ENCODE peak calls at places on chromosomes 13 and 19, in ten cellular contexts. Z, D, F, V, B, W, M, S, L and C are unnamed samples.

GRCh38 chr19:16067205-16067938 is 8.9 kb upstream of the TPM4 start:
- DNase-seq in Z (peak), D (no peak), F (peak), V (no peak), B (peak), W (peak), M (peak), S (peak), L (no peak), C (peak)

GRCh38 chr19:50419022-50419579 is 363 bp downstream of the SPIB start:
- DNase-seq in Z (no peak), D (no peak), F (no peak), V (no peak), B (no peak), W (no peak), M (no peak), S (no peak), L (no peak), C (no peak)

GRCh38 chr13:102291587-102292218 is 110.1 kb downstream of the FGF14 start:
- DNase-seq in Z (no peak), D (no peak), F (peak), V (no peak), B (peak), W (no peak), M (no peak), S (no peak), L (no peak), C (no peak)

GRCh38 chr13:78241278-78241919 is 322.8 kb upstream of the EDNRB start:
- DNase-seq in Z (no peak), D (no peak), F (peak), V (peak), B (peak), W (no peak), M (no peak), S (no peak), L (peak), C (no peak)

GRCh38 chr19:55097864-55098715 is 19.3 kb downstream of the PPP1R12C start:
- DNase-seq in Z (no peak), D (no peak), F (no peak), V (peak), B (no peak), W (no peak), M (no peak), S (no peak), L (no peak), C (no peak)

GRCh38 chr19:51251453-51251790 is 542 bp downstream of the SIGLECL1 start:
- DNase-seq in Z (no peak), D (no peak), F (no peak), V (no peak), B (no peak), W (no peak), M (no peak), S (no peak), L (no peak), C (no peak)

GRCh38 chr13:35157143-35157755 is 215.2 kb downstream of the NBEA start:
- DNase-seq in Z (peak), D (no peak), F (peak), V (peak), B (no peak), W (no peak), M (no peak), S (no peak), L (no peak), C (no peak)

GRCh38 chr13:65638572-65639168 is 1591.5 kb downstream of the PCDH9 start:
- DNase-seq in Z (no peak), D (no peak), F (peak), V (peak), B (no peak), W (no peak), M (no peak), S (no peak), L (no peak), C (no peak)

GRCh38 chr19:48271531-48272151 is 1.8 kb downstream of the ZNF114 start:
- DNase-seq in Z (no peak), D (no peak), F (peak), V (peak), B (no peak), W (peak), M (no peak), S (peak), L (no peak), C (peak)

GRCh38 chr13:50934735-50935419 is 25.3 kb downstream of the RNASEH2B start:
- DNase-seq in Z (no peak), D (no peak), F (no peak), V (no peak), B (no peak), W (no peak), M (no peak), S (no peak), L (no peak), C (no peak)

GRCh38 chr19:34244611-34245299 is 9.6 kb upstream of the GARRE1 start:
- DNase-seq in Z (no peak), D (no peak), F (peak), V (no peak), B (no peak), W (no peak), M (no peak), S (no peak), L (no peak), C (no peak)

GRCh38 chr19:2970201-2970838 is 7.0 kb upstream of the TLE6 start:
- DNase-seq in Z (no peak), D (no peak), F (peak), V (no peak), B (no peak), W (no peak), M (no peak), S (no peak), L (no peak), C (no peak)

GRCh38 chr19:55372316-55373081 is 2.2 kb upstream of the IL11 start:
- DNase-seq in Z (no peak), D (no peak), F (no peak), V (no peak), B (no peak), W (no peak), M (no peak), S (no peak), L (no peak), C (no peak)

GRCh38 chr19:33156354-33156753 is 24.4 kb downstream of the WDR88 start:
- DNase-seq in Z (no peak), D (no peak), F (peak), V (no peak), B (no peak), W (no peak), M (no peak), S (no peak), L (no peak), C (no peak)

GRCh38 chr13:108225440-108225839 is 7.2 kb downstream of the ABHD13 start:
- DNase-seq in Z (no peak), D (no peak), F (no peak), V (no peak), B (no peak), W (no peak), M (no peak), S (no peak), L (no peak), C (no peak)

GRCh38 chr19:17557461-17557860 is 2.0 kb downstream of the COLGALT1 start:
- DNase-seq in Z (no peak), D (no peak), F (no peak), V (no peak), B (no peak), W (peak), M (no peak), S (peak), L (no peak), C (no peak)

GRCh38 chr19:39448271-39448670 is 2.9 kb downstream of the SUPT5H start:
- DNase-seq in Z (no peak), D (no peak), F (no peak), V (no peak), B (no peak), W (no peak), M (no peak), S (no peak), L (no peak), C (no peak)

GRCh38 chr13:41232715-41233114 is 30.7 kb downstream of the MTRF1 start:
- DNase-seq in Z (no peak), D (no peak), F (no peak), V (no peak), B (no peak), W (no peak), M (no peak), S (no peak), L (no peak), C (no peak)

GRCh38 chr19:55116232-55117062 is 990 bp downstream of the PPP1R12C start:
- DNase-seq in Z (peak), D (no peak), F (peak), V (peak), B (peak), W (peak), M (no peak), S (peak), L (peak), C (peak)

GRCh38 chr19:45511074-45511473 is 3.8 kb downstream of the VASP start:
- DNase-seq in Z (no peak), D (no peak), F (no peak), V (no peak), B (no peak), W (no peak), M (no peak), S (no peak), L (no peak), C (no peak)

GRCh38 chr19:37348060-37348459 is 22.8 kb upstream of the ZNF527 start:
- DNase-seq in Z (no peak), D (no peak), F (no peak), V (no peak), B (no peak), W (no peak), M (no peak), S (no peak), L (no peak), C (no peak)

GRCh38 chr19:43519436-43520088 is 7.4 kb downstream of the ETHE1 start:
- DNase-seq in Z (peak), D (peak), F (peak), V (peak), B (peak), W (peak), M (no peak), S (peak), L (peak), C (peak)

GRCh38 chr13:18943721-18944391 is 237.8 kb downstream of the TUBA3C start:
- DNase-seq in Z (no peak), D (no peak), F (no peak), V (no peak), B (no peak), W (no peak), M (no peak), S (no peak), L (no peak), C (no peak)

GRCh38 chr19:30064021-30064699 is 122.1 kb downstream of the URI1 start:
- DNase-seq in Z (no peak), D (no peak), F (no peak), V (no peak), B (no peak), W (no peak), M (no peak), S (no peak), L (no peak), C (no peak)

GRCh38 chr19:51295382-51296126 is 15.9 kb upstream of the IGLON5 start:
- DNase-seq in Z (no peak), D (no peak), F (no peak), V (no peak), B (no peak), W (no peak), M (no peak), S (no peak), L (no peak), C (no peak)

GRCh38 chr13:106104281-106104901 is 431.1 kb downstream of the EFNB2 start:
- DNase-seq in Z (no peak), D (no peak), F (peak), V (no peak), B (no peak), W (no peak), M (no peak), S (no peak), L (no peak), C (no peak)

GRCh38 chr19:4390862-4391693 is 9.3 kb downstream of the SH3GL1 start:
- DNase-seq in Z (peak), D (no peak), F (peak), V (no peak), B (peak), W (no peak), M (no peak), S (no peak), L (no peak), C (peak)

GRCh38 chr13:43230989-43231388 is 207.6 kb downstream of the DNAJC15 start:
- DNase-seq in Z (no peak), D (no peak), F (no peak), V (no peak), B (no peak), W (no peak), M (no peak), S (no peak), L (no peak), C (no peak)

GRCh38 chr13:114149774-114150740 is 17.6 kb upstream of the RASA3 start:
- DNase-seq in Z (no peak), D (no peak), F (no peak), V (no peak), B (peak), W (no peak), M (no peak), S (no peak), L (no peak), C (no peak)

GRCh38 chr13:114152831-114153371 is 20.5 kb upstream of the RASA3 start:
- DNase-seq in Z (no peak), D (no peak), F (no peak), V (no peak), B (peak), W (no peak), M (no peak), S (no peak), L (no peak), C (no peak)

GRCh38 chr13:114152285-114152645 is 19.8 kb upstream of the RASA3 start:
- DNase-seq in Z (no peak), D (no peak), F (no peak), V (no peak), B (peak), W (no peak), M (no peak), S (no peak), L (no peak), C (no peak)

GRCh38 chr13:114151031-114151430 is 18.6 kb upstream of the RASA3 start:
- DNase-seq in Z (no peak), D (no peak), F (no peak), V (no peak), B (peak), W (no peak), M (no peak), S (no peak), L (no peak), C (no peak)

GRCh38 chr13:114151565-114152284 is 19.3 kb upstream of the RASA3 start:
- DNase-seq in Z (peak), D (no peak), F (peak), V (no peak), B (peak), W (no peak), M (no peak), S (peak), L (no peak), C (peak)
- TF ChIP-seq CTCF in Z (no peak), D (no peak), F (no peak), V (no peak), B (peak), W (no peak), M (no peak), S (no peak), L (no peak), C (no peak)

GRCh38 chr13:64154514-64154913 is 2738.9 kb upstream of the PCDH20 start:
- DNase-seq in Z (no peak), D (no peak), F (peak), V (no peak), B (no peak), W (no peak), M (no peak), S (no peak), L (no peak), C (no peak)
- TF ChIP-seq CTCF in Z (no peak), D (no peak), F (no peak), V (no peak), B (no peak), W (no peak), M (no peak), S (no peak), L (no peak), C (no peak)

GRCh38 chr19:31591258-31591657 is 242.0 kb upstream of the TSHZ3 start:
- DNase-seq in Z (no peak), D (no peak), F (no peak), V (no peak), B (no peak), W (no peak), M (no peak), S (no peak), L (no peak), C (no peak)
- TF ChIP-seq CTCF in Z (no peak), D (no peak), F (no peak), V (no peak), B (no peak), W (no peak), M (no peak), S (no peak), L (no peak), C (no peak)

GRCh38 chr13:79423340-79423739 is 17.3 kb upstream of the RBM26 start:
- DNase-seq in Z (no peak), D (no peak), F (no peak), V (no peak), B (no peak), W (no peak), M (no peak), S (no peak), L (no peak), C (no peak)

GRCh38 chr13:79429309-79429708 is 23.3 kb upstream of the RBM26 start:
- DNase-seq in Z (no peak), D (no peak), F (no peak), V (no peak), B (no peak), W (no peak), M (no peak), S (no peak), L (no peak), C (no peak)

GRCh38 chr13:79427265-79427664 is 21.2 kb upstream of the RBM26 start:
- DNase-seq in Z (no peak), D (no peak), F (no peak), V (no peak), B (no peak), W (no peak), M (no peak), S (no peak), L (no peak), C (no peak)

GRCh38 chr13:79423801-79424642 is 18.0 kb upstream of the RBM26 start:
- DNase-seq in Z (no peak), D (no peak), F (peak), V (peak), B (no peak), W (no peak), M (no peak), S (no peak), L (no peak), C (no peak)
- TF ChIP-seq CTCF in Z (no peak), D (peak), F (peak), V (peak), B (peak), W (peak), M (peak), S (peak), L (peak), C (peak)